ENCODE peak calls at places on chromosomes 5 and 9, in nine cellular contexts. One of them, this sample, is unnamed. For H3K9me3, the result is how much of the 10 kb centered on the place peaks cover.

GRCh38 chr5:87074934-87075541 is 192.6 kb upstream of the RASA1 start:
- DNase-seq in astrocyte: no peak
- DNase-seq in K562: no peak
- DNase-seq in IMR-90: no peak
- DNase-seq in GM23248: no peak
- DNase-seq in GM12878: peak
- DNase-seq in PC-3: peak
- DNase-seq in fibroblast of lung: no peak
- DNase-seq in mammary epithelial cell: peak
- DNase-seq in this sample: peak

GRCh38 chr5:27473300-27474053 is 435.1 kb upstream of the CDH9 start:
- DNase-seq in astrocyte: no peak
- DNase-seq in K562: no peak
- DNase-seq in IMR-90: no peak
- DNase-seq in GM23248: peak
- DNase-seq in GM12878: no peak
- DNase-seq in PC-3: no peak
- DNase-seq in fibroblast of lung: no peak
- DNase-seq in mammary epithelial cell: no peak
- DNase-seq in this sample: peak

GRCh38 chr9:27154923-27155322 is 45.9 kb downstream of the TEK start:
- DNase-seq in astrocyte: peak
- DNase-seq in K562: no peak
- DNase-seq in IMR-90: peak
- DNase-seq in GM23248: peak
- DNase-seq in GM12878: no peak
- DNase-seq in PC-3: peak
- DNase-seq in fibroblast of lung: peak
- DNase-seq in mammary epithelial cell: peak
- DNase-seq in this sample: no peak

GRCh38 chr9:133375724-133376654 is at the start of the genes STKLD1 and SURF4:
- DNase-seq in astrocyte: peak
- DNase-seq in K562: peak
- DNase-seq in IMR-90: peak
- DNase-seq in GM23248: peak
- DNase-seq in GM12878: peak
- DNase-seq in PC-3: peak
- DNase-seq in fibroblast of lung: peak
- DNase-seq in mammary epithelial cell: peak
- DNase-seq in this sample: peak

GRCh38 chr5:147911427-147911826 is 5.1 kb upstream of the C5orf46 start:
- DNase-seq in astrocyte: no peak
- DNase-seq in K562: no peak
- DNase-seq in IMR-90: no peak
- DNase-seq in GM23248: no peak
- DNase-seq in GM12878: no peak
- DNase-seq in PC-3: no peak
- DNase-seq in fibroblast of lung: no peak
- DNase-seq in mammary epithelial cell: no peak
- DNase-seq in this sample: no peak

GRCh38 chr5:73763300-73764032 is 137.5 kb downstream of the ARHGEF28 start:
- DNase-seq in astrocyte: no peak
- DNase-seq in K562: no peak
- DNase-seq in IMR-90: no peak
- DNase-seq in GM23248: peak
- DNase-seq in GM12878: no peak
- DNase-seq in PC-3: peak
- DNase-seq in fibroblast of lung: peak
- DNase-seq in mammary epithelial cell: no peak
- DNase-seq in this sample: no peak

GRCh38 chr5:1804001-1804690 is 2.9 kb downstream of the NDUFS6 start:
- DNase-seq in astrocyte: no peak
- DNase-seq in K562: no peak
- DNase-seq in IMR-90: peak
- DNase-seq in GM23248: no peak
- DNase-seq in GM12878: no peak
- DNase-seq in PC-3: no peak
- DNase-seq in fibroblast of lung: no peak
- DNase-seq in mammary epithelial cell: no peak
- DNase-seq in this sample: no peak

GRCh38 chr5:147558826-147559225 is 49.0 kb upstream of the DPYSL3 start:
- DNase-seq in astrocyte: peak
- DNase-seq in K562: peak
- DNase-seq in IMR-90: peak
- DNase-seq in GM23248: peak
- DNase-seq in GM12878: no peak
- DNase-seq in PC-3: peak
- DNase-seq in fibroblast of lung: peak
- DNase-seq in mammary epithelial cell: peak
- DNase-seq in this sample: peak

GRCh38 chr5:140785905-140786686 is at the start of gene PCDHA1:
- DNase-seq in astrocyte: no peak
- DNase-seq in K562: peak
- DNase-seq in IMR-90: no peak
- DNase-seq in GM23248: no peak
- DNase-seq in GM12878: no peak
- DNase-seq in PC-3: no peak
- DNase-seq in fibroblast of lung: no peak
- DNase-seq in mammary epithelial cell: no peak
- DNase-seq in this sample: no peak

GRCh38 chr9:77977210-77977611 is 54.4 kb downstream of the GNAQ start:
- DNase-seq in astrocyte: peak
- DNase-seq in K562: peak
- DNase-seq in IMR-90: peak
- DNase-seq in GM23248: peak
- DNase-seq in GM12878: no peak
- DNase-seq in PC-3: no peak
- DNase-seq in fibroblast of lung: peak
- DNase-seq in mammary epithelial cell: peak
- DNase-seq in this sample: peak

GRCh38 chr5:82597437-82597836 is 319.3 kb upstream of the RPS23 start:
- DNase-seq in astrocyte: no peak
- DNase-seq in K562: no peak
- DNase-seq in IMR-90: no peak
- DNase-seq in GM23248: no peak
- DNase-seq in GM12878: no peak
- DNase-seq in PC-3: peak
- DNase-seq in fibroblast of lung: no peak
- DNase-seq in mammary epithelial cell: no peak
- DNase-seq in this sample: peak

GRCh38 chr5:17229308-17229707 is 11.9 kb downstream of the BASP1 start:
- DNase-seq in astrocyte: no peak
- DNase-seq in K562: no peak
- DNase-seq in IMR-90: no peak
- DNase-seq in GM23248: no peak
- DNase-seq in GM12878: no peak
- DNase-seq in PC-3: no peak
- DNase-seq in fibroblast of lung: no peak
- DNase-seq in mammary epithelial cell: no peak
- DNase-seq in this sample: no peak

GRCh38 chr5:20470997-20471396 is 483.0 kb upstream of the CDH18 start:
- DNase-seq in astrocyte: no peak
- DNase-seq in K562: no peak
- DNase-seq in IMR-90: no peak
- DNase-seq in GM23248: no peak
- DNase-seq in GM12878: no peak
- DNase-seq in PC-3: no peak
- DNase-seq in fibroblast of lung: no peak
- DNase-seq in mammary epithelial cell: no peak
- DNase-seq in this sample: no peak

DNA sequence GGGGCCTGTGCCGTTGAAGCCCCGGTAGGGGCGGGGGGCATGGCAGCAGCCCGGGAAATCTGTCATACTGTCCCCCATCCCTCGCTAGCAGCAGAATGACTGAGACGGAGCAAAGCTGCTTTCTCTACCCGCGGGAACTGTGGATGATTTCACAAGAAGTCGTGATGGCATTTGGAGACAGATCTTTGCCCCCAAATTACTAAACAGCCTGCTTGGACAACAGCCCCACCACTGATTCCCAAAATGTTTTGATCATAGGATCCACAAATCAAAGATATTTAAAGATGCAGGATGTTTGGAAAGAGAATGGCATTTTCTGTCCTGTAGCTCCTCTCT is 216.6 kb downstream of the PDZD2 start:
- DNase-seq in astrocyte: no peak
- DNase-seq in K562: no peak
- DNase-seq in IMR-90: no peak
- DNase-seq in GM23248: no peak
- DNase-seq in GM12878: no peak
- DNase-seq in PC-3: no peak
- DNase-seq in fibroblast of lung: no peak
- DNase-seq in mammary epithelial cell: no peak
- DNase-seq in this sample: no peak
- H3K4me2 ChIP-seq in astrocyte: peak
- H3K4me2 ChIP-seq in K562: no peak
- H3K4me2 ChIP-seq in IMR-90: peak
- H3K4me2 ChIP-seq in GM23248: no peak
- H3K4me2 ChIP-seq in GM12878: no peak
- H3K4me2 ChIP-seq in PC-3: peak
- H3K4me2 ChIP-seq in fibroblast of lung: peak
- H3K4me2 ChIP-seq in mammary epithelial cell: peak
- H3K4me2 ChIP-seq in this sample: peak

GRCh38 chr5:159913481-159913880 is 2.8 kb upstream of the ADRA1B start:
- DNase-seq in astrocyte: no peak
- DNase-seq in K562: no peak
- DNase-seq in IMR-90: peak
- DNase-seq in GM23248: no peak
- DNase-seq in GM12878: no peak
- DNase-seq in PC-3: no peak
- DNase-seq in fibroblast of lung: no peak
- DNase-seq in mammary epithelial cell: no peak
- DNase-seq in this sample: no peak

GRCh38 chr5:159913048-159913447 is 3.2 kb upstream of the ADRA1B start:
- DNase-seq in astrocyte: peak
- DNase-seq in K562: no peak
- DNase-seq in IMR-90: peak
- DNase-seq in GM23248: peak
- DNase-seq in GM12878: no peak
- DNase-seq in PC-3: peak
- DNase-seq in fibroblast of lung: peak
- DNase-seq in mammary epithelial cell: peak
- DNase-seq in this sample: no peak

GRCh38 chr5:159917919-159918487 is 1.7 kb downstream of the ADRA1B start:
- DNase-seq in astrocyte: no peak
- DNase-seq in K562: no peak
- DNase-seq in IMR-90: no peak
- DNase-seq in GM23248: no peak
- DNase-seq in GM12878: no peak
- DNase-seq in PC-3: no peak
- DNase-seq in fibroblast of lung: no peak
- DNase-seq in mammary epithelial cell: no peak
- DNase-seq in this sample: no peak

GRCh38 chr5:159915913-159916840 is at the start of gene ADRA1B:
- DNase-seq in astrocyte: no peak
- DNase-seq in K562: peak
- DNase-seq in IMR-90: peak
- DNase-seq in GM23248: peak
- DNase-seq in GM12878: no peak
- DNase-seq in PC-3: peak
- DNase-seq in fibroblast of lung: peak
- DNase-seq in mammary epithelial cell: peak
- DNase-seq in this sample: peak

DNA sequence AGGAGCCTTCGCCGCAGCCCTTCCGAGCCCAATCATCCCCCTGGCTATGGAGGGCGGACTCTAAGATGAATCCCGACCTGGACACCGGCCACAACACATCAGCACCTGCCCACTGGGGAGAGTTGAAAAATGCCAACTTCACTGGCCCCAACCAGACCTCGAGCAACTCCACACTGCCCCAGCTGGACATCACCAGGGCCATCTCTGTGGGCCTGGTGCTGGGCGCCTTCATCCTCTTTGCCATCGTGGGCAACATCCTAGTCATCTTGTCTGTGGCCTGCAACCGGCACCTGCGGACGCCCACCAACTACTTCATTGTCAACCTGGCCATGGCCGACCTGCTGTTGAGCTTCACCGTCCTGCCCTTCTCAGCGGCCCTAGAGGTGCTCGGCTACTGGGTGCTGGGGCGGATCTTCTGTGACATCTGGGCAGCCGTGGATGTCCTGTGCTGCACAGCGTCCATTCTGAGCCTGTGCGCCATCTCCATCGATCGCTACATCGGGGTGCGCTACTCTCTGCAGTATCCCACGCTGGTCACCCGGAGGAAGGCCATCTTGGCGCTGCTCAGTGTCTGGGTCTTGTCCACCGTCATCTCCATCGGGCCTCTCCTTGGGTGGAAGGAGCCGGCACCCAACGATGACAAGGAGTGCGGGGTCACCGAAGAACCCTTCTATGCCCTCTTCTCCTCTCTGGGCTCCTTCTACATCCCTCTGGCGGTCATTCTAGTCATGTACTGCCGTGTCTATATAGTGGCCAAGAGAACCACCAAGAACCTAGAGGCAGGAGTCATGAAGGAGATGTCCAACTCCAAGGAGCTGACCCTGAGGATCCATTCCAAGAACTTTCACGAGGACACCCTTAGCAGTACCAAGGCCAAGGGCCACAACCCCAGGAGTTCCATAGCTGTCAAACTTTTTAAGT is 819 bp downstream of the ADRA1B start:
- DNase-seq in astrocyte: no peak
- DNase-seq in K562: no peak
- DNase-seq in IMR-90: no peak
- DNase-seq in GM23248: peak
- DNase-seq in GM12878: no peak
- DNase-seq in PC-3: no peak
- DNase-seq in fibroblast of lung: no peak
- DNase-seq in mammary epithelial cell: no peak
- DNase-seq in this sample: peak
- H3K4me3 ChIP-seq in astrocyte: peak
- H3K4me3 ChIP-seq in K562: no peak
- H3K4me3 ChIP-seq in IMR-90: peak
- H3K4me3 ChIP-seq in GM23248: peak
- H3K4me3 ChIP-seq in GM12878: no peak
- H3K4me3 ChIP-seq in PC-3: peak
- H3K4me3 ChIP-seq in fibroblast of lung: peak
- H3K4me3 ChIP-seq in mammary epithelial cell: peak
- H3K4me3 ChIP-seq in this sample: peak

GRCh38 chr5:158601118-158601517 is 498.6 kb downstream of the EBF1 start:
- DNase-seq in astrocyte: no peak
- DNase-seq in K562: no peak
- DNase-seq in IMR-90: no peak
- DNase-seq in GM23248: no peak
- DNase-seq in GM12878: no peak
- DNase-seq in PC-3: no peak
- DNase-seq in fibroblast of lung: no peak
- DNase-seq in mammary epithelial cell: peak
- DNase-seq in this sample: no peak
- H3K9me3 ChIP-seq in astrocyte: under half
- H3K9me3 ChIP-seq in K562: under half
- H3K9me3 ChIP-seq in IMR-90: under half
- H3K9me3 ChIP-seq in GM23248: under half
- H3K9me3 ChIP-seq in GM12878: under half
- H3K9me3 ChIP-seq in PC-3: under half
- H3K9me3 ChIP-seq in fibroblast of lung: under half
- H3K9me3 ChIP-seq in mammary epithelial cell: under half
- H3K9me3 ChIP-seq in this sample: under half

DNA sequence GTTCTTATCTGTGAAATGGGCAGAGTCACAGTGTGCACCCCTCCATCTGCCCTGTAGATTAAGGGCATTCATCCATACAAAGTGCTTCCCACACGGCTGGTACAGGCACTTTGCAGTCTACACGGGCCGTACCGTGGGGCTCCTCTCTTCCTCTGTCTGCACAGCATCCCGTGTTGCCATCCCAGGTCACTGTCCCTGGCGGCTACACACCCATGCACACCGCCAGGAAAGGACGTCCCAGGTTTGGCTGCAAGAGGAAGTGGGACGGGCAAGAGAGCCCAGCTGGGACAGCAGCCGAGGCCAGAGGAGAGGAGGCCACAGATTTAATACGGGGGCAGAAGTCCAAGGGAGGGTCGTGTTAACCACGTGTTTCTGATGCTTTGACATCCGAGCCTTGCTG is 119.9 kb downstream of the ZNF354C start:
- DNase-seq in astrocyte: no peak
- DNase-seq in K562: no peak
- DNase-seq in IMR-90: no peak
- DNase-seq in GM23248: no peak
- DNase-seq in GM12878: no peak
- DNase-seq in PC-3: no peak
- DNase-seq in fibroblast of lung: no peak
- DNase-seq in mammary epithelial cell: no peak
- DNase-seq in this sample: no peak
- H3K4me2 ChIP-seq in astrocyte: no peak
- H3K4me2 ChIP-seq in K562: no peak
- H3K4me2 ChIP-seq in IMR-90: no peak
- H3K4me2 ChIP-seq in GM23248: no peak
- H3K4me2 ChIP-seq in GM12878: no peak
- H3K4me2 ChIP-seq in PC-3: no peak
- H3K4me2 ChIP-seq in fibroblast of lung: no peak
- H3K4me2 ChIP-seq in mammary epithelial cell: no peak
- H3K4me2 ChIP-seq in this sample: no peak

This sample was measured in neural progenitor cell.